ENCODE peak calls at places on chromosome 18, in five cellular contexts. Z is body of pancreas, B is IMR-90, L is esophagus muscularis mucosa, P is right cardiac atrium. Y is an unnamed sample.

GRCh38 chr18:49731860-49732311 is 81.4 kb downstream of the ACAA2 start:
- DNase-seq in Z (no peak), B (no peak), L (no peak), P (no peak), Y (no peak)

GRCh38 chr18:43578636-43579203 is 301.4 kb upstream of the SYT4 start:
- DNase-seq in Z (no peak), B (no peak), L (no peak), P (no peak), Y (no peak)

GRCh38 chr18:3794537-3795348 is 344.8 kb downstream of the TGIF1 start:
- DNase-seq in Z (peak; percentile 30), B (peak; percentile 99), L (no peak), P (no peak), Y (no peak)

GRCh38 chr18:79935499-79935898 is 16.0 kb downstream of the SLC66A2 start:
- DNase-seq in Z (no peak), B (no peak), L (no peak), P (no peak), Y (no peak)

GRCh38 chr18:35127201-35127600 is 86.0 kb downstream of the MAPRE2 start:
- DNase-seq in Z (no peak), B (peak; percentile 8), L (no peak), P (no peak), Y (no peak)

GRCh38 chr18:32439241-32439640 is 31.4 kb downstream of the GAREM1 start:
- DNase-seq in Z (no peak), B (no peak), L (no peak), P (no peak), Y (no peak)

GRCh38 chr18:76256897-76257500 is 238.0 kb downstream of the ZNF516 start:
- DNase-seq in Z (peak; percentile 24), B (peak; percentile 75), L (no peak), P (no peak), Y (no peak)

GRCh38 chr18:22084547-22084946 is 84.8 kb upstream of the GATA6 start:
- DNase-seq in Z (peak; percentile 88), B (no peak), L (no peak), P (no peak), Y (no peak)

GRCh38 chr18:53682796-53683195 is 541.7 kb downstream of the MBD2 start:
- DNase-seq in Z (no peak), B (no peak), L (no peak), P (no peak), Y (no peak)

GRCh38 chr18:8480506-8481328 is 128.5 kb upstream of the RAB12 start:
- DNase-seq in Z (peak; percentile 44), B (peak; percentile 73), L (no peak), P (no peak), Y (no peak)

GRCh38 chr18:40367576-40367975 is 1587.5 kb upstream of the PIK3C3 start:
- DNase-seq in Z (no peak), B (no peak), L (no peak), P (no peak), Y (no peak)

DNA sequence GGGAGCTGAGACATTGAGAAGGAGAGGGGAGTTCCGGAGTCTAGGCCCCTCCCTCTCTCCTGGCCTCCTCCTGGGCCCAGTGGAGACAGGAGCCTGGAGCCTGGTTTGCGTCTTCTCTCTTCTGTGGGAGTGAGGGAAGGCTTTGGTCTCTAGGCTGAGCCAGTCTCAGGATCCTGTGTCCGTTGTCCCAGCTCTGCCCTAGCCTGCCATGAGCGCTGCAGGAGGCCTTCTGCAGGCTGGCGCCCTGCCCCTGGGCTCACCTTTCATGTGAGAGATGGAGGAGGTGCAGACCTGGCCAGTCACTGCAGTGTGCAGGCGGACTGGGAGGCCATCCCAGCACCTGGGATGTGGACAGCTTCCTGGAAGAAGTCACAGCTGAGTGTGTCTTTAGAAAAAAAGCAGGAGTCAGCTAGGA is 8.7 kb downstream of the IMPA2 start:
- DNase-seq in Z (peak; percentile 87), B (no peak), L (no peak), P (no peak), Y (no peak)
- H3K27me3 ChIP-seq in Z (no peaks in the 10 kb centered on the region), B (no peaks in the 10 kb centered on the region), L (no peaks in the 10 kb centered on the region), P (no peaks in the 10 kb centered on the region), Y (no peaks in the 10 kb centered on the region)

GRCh38 chr18:57437433-57437781 is 2.2 kb downstream of the ONECUT2 start:
- DNase-seq in Z (no peak), B (no peak), L (no peak), P (no peak), Y (no peak)
- H3K27me3 ChIP-seq in Z (no peaks in the 10 kb centered on the region), B (peaks cover 90% of the 10 kb centered on the region), L (peaks cover 97% of the 10 kb centered on the region), P (no peaks in the 10 kb centered on the region), Y (peaks cover 90% of the 10 kb centered on the region)

GRCh38 chr18:59063912-59064311 is 75.8 kb upstream of the SEC11C start:
- DNase-seq in Z (no peak), B (no peak), L (no peak), P (no peak), Y (no peak)

GRCh38 chr18:59061914-59062642 is 77.6 kb upstream of the SEC11C start:
- DNase-seq in Z (no peak), B (no peak), L (no peak), P (no peak), Y (no peak)

GRCh38 chr18:59062643-59063006 is 77.1 kb upstream of the SEC11C start:
- DNase-seq in Z (no peak), B (no peak), L (no peak), P (no peak), Y (no peak)

GRCh38 chr18:59065684-59066083 is 74.0 kb upstream of the SEC11C start:
- DNase-seq in Z (no peak), B (no peak), L (no peak), P (no peak), Y (no peak)

DNA sequence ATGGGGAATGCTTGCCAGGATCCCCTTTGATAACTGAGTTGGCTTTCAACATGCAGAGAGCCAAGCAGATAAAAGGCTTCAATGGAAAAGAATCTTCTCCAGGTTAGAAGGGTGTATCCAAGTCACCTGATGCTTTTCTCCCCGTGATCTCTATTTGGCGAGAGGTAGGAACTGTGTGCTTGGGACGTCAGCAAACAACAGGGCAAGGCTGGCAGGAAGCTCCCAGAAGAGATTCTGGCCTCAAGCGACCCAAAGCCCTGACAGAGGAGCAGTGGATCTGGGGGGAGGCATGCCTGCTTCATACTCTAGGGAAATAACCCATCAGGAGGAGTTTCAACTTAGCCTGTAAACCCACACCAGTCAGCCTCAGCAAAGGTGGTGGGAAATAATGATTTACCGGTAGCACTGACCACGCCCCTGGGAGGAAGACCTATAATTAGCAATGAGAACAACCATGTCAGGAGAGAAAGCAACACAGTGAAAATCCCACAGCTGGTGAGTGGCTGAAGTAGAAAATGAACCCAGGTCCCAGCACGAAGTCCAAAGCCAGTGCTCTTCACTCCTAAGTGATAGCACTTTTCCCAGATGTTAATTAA is 76.3 kb upstream of the SEC11C start:
- DNase-seq in Z (no peak), B (no peak), L (no peak), P (no peak), Y (no peak)
- H3K27me3 ChIP-seq in Z (no peaks in the 10 kb centered on the region), B (no peaks in the 10 kb centered on the region), L (no peaks in the 10 kb centered on the region), P (no peaks in the 10 kb centered on the region), Y (peaks cover 9% of the 10 kb centered on the region)

DNA sequence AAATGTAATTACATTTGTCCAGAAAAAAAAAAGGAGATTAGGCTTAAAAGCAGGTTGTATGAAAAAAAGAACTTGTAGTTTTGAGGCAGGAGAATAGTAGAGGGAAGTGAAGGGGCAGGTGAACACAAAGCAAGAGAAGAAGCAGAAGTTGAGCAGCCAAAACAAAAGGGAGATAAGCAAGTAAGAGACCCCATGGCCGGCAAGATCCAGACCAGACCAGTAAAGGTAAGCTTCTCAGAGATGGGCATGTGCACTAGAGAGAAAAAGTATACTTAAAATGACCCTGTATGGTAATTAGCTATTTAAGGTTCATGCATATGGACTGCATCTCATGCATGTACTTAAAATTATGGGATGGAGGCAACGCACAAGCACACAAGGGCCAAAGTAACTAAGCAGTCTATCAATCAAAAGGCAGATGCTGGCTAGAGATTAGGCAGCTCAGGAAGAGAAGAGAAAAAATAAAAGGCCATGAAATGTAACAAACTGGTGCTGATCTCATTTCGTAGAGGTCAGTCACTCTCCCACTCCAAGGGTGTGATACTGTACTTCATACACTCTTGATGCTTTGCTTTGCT is 9.7 kb downstream of the SIGLEC15 start:
- DNase-seq in Z (no peak), B (no peak), L (peak; percentile 90), P (no peak), Y (no peak)
- H3K27me3 ChIP-seq in Z (no peaks in the 10 kb centered on the region), B (no peaks in the 10 kb centered on the region), L (peaks cover 92% of the 10 kb centered on the region), P (no peaks in the 10 kb centered on the region), Y (peaks cover 32% of the 10 kb centered on the region)

DNA sequence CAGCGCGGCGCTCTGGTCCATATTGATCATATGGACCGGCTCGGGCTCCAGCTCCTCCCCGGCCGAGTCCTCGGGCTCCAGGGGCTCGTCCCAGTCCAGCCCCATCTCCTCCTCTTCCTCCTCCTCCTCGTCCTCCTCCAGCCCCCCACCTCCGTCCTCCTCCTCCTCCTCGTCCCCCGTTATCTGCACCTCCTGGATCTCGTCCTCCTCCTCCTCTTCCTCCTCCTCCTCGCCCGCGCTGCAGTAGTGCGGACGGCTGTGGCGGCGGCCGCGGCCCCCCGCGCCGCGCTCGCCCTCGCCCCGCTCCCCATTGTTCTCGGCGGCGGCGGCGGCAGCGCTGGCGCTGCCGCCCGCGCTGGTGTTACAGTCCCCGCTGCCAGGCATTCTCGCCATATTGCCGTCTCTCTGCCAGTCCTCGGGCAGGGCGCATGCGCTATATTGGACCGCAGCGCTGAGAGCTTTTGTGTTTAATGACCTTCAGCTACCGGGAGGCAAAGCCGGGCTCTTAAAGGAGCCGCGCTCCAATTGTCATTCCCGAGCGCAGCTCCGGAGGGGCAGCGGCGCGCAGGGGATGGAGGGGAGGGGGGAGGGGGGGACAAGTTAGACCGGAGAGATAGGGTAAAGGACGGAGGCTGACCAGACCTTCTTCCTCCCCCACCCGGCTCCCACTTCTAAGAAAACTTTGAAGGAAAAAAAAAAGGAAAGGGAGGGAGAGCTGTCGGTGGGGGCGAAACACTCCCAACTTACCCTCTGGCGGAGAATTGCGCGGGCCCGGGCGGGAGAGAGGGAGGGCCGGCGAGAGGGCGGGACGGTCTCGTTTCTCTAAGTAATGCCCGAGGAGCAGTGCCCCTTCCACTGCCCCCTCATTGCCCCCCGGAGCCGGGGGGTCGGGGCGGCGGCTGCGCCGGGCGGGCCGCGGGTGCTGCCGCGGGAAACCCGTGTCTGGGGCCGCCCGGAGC is at the start of gene KCTD1:
- DNase-seq in Z (peak; percentile 86), B (peak; percentile 84), L (no peak), P (peak; percentile 93), Y (peak; percentile 34)
- H3K27me3 ChIP-seq in Z (no peaks in the 10 kb centered on the region), B (peaks cover 33% of the 10 kb centered on the region), L (peaks cover 35% of the 10 kb centered on the region), P (no peaks in the 10 kb centered on the region), Y (peaks cover 42% of the 10 kb centered on the region)

GRCh38 chr18:59264136-59264571 is 9.1 kb downstream of the RAX start:
- DNase-seq in Z (no peak), B (no peak), L (peak; percentile 78), P (no peak), Y (no peak)
- H3K27me3 ChIP-seq in Z (no peaks in the 10 kb centered on the region), B (peaks cover 63% of the 10 kb centered on the region), L (peaks cover 68% of the 10 kb centered on the region), P (peaks cover 2% of the 10 kb centered on the region), Y (peaks cover 63% of the 10 kb centered on the region)

DNA sequence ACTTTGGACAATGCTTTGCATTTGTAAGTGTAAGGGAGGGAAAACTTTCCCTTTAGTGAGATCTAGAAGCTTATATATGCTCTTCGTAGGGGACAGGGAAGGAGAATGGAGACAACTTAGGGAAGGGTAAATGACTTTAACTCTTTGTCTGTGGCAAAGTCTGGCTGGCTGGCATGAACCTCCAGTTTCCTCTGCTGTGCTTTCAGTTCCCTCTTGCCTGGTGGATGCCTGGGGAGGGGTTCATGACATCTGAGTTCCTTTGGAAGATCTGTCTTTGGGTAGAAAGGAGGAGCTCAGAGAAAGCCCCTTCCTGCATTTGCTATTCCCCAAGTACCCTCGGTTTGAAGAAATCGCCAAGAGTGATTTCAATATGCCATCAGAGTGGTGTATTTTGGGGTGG is 143.6 kb downstream of the VAPA start:
- DNase-seq in Z (no peak), B (no peak), L (no peak), P (no peak), Y (no peak)
- H3K27me3 ChIP-seq in Z (no peaks in the 10 kb centered on the region), B (no peaks in the 10 kb centered on the region), L (no peaks in the 10 kb centered on the region), P (no peaks in the 10 kb centered on the region), Y (peaks cover 3% of the 10 kb centered on the region)